ENCODE peak calls at places on chromosome 6, in ten cellular contexts. I is omental fat pad; X is SK-N-SH treated with all-trans-retinoic acid at 6 μM for 48 hours; K is gastroesophageal sphincter; P is activated CD4-positive, CD25-positive, alpha-beta regulatory T cell treated with anti-CD3 and anti-CD28 coated beads, Interleukin-2, amount 50 U/mL, for 24 hours; J is PC-3; M is IMR-90; E is stimulated activated naive B cell treated with anti-CD40 and anti-IgM and Interleukin-4, amounts not matched to agents 10 μg/mL and 1 μg/mL and 100 μg/mL, for 72 hours; R is activated T-helper 17 cell treated with anti-CD3 and anti-CD28 coated beads, Interleukin-2, amount 50 U/mL, for 72 hours; C is sciatic nerve. D is an unnamed sample.

GRCh38 chr6:166258854-166259276 is 49.3 kb downstream of the PRR18 start:
- ATAC-seq in M (no peak), E (peak; percentile 79), I (no peak), C (peak; percentile 79), P (peak; percentile 55), X (no peak), R (peak; percentile 69), J (no peak), K (peak; percentile 54), D (no peak)

GRCh38 chr6:18897350-18897749 is 510.2 kb downstream of the RNF144B start:
- ATAC-seq in E (no peak), R (no peak), J (no peak), I (no peak), C (no peak), P (no peak), K (no peak), X (no peak), M (no peak), D (no peak)

GRCh38 chr6:87832025-87832825 is 130.2 kb upstream of the AKIRIN2 start:
- ATAC-seq in K (peak; percentile 39), R (peak; percentile 81), E (peak; percentile 86), X (peak; percentile 95), J (peak; percentile 64), P (peak; percentile 48), M (peak; percentile 84), I (peak; percentile 56), C (peak; percentile 77), D (peak; percentile 37)

GRCh38 chr6:43964659-43965570 is 162.3 kb downstream of the MRPL14 start:
- ATAC-seq in P (no peak), M (no peak), X (no peak), E (no peak), K (no peak), I (no peak), R (no peak), J (no peak), C (peak; percentile 24), D (no peak)

GRCh38 chr6:50707652-50708325 is 5.5 kb upstream of the TFAP2D start:
- ATAC-seq in J (no peak), P (no peak), I (no peak), X (no peak), C (peak; percentile 50), M (no peak), R (no peak), K (no peak), E (no peak), D (no peak)

GRCh38 chr6:52352239-52353008 is 9.5 kb upstream of the PAQR8 start:
- ATAC-seq in C (peak; percentile 79), R (peak; percentile 67), M (peak; percentile 94), P (peak; percentile 41), I (peak; percentile 83), K (peak; percentile 77), J (peak; percentile 93), X (peak; percentile 97), E (peak; percentile 93), D (peak; percentile 97)

GRCh38 chr6:49890988-49891387 is 24.7 kb upstream of the CRISP1 start:
- ATAC-seq in X (no peak), I (no peak), P (no peak), E (no peak), K (no peak), J (no peak), C (no peak), M (no peak), R (no peak), D (no peak)

GRCh38 chr6:27040244-27041042 is 207.1 kb upstream of the PRSS16 start:
- ATAC-seq in P (no peak), X (no peak), E (no peak), K (no peak), M (no peak), J (no peak), C (no peak), R (no peak), I (no peak), D (no peak)

GRCh38 chr6:140437619-140438345 is 1063.3 kb upstream of the CITED2 start:
- ATAC-seq in M (peak; percentile 35), I (no peak), R (no peak), X (peak; percentile 51), J (no peak), K (no peak), C (no peak), P (no peak), E (peak; percentile 65), D (no peak)

GRCh38 chr6:88142299-88142668 is 23.9 kb downstream of the CNR1 start:
- ATAC-seq in K (no peak), R (no peak), X (no peak), I (peak; percentile 52), E (no peak), C (no peak), M (no peak), J (no peak), P (no peak), D (no peak)

D was measured in esophagus mucosa.